ENCODE peak calls at places on chromosome 16, in eight cellular contexts. H is PC-9, D is endothelial cell of umbilical vein, E is psoas muscle, K is AG10803, Q is ascending aorta, T is choroid plexus epithelial cell, F is left ventricle myocardium inferior. R is an unnamed sample.

GRCh38 chr16:19879241-19879792 is 5.3 kb downstream of the GPRC5B start:
- DNase-seq in H (no peak), D (no peak), E (peak; percentile 67), K (no peak), Q (no peak), T (peak; percentile 50), F (peak; percentile 29), R (no peak)

GRCh38 chr16:75086281-75086680 is 30.3 kb downstream of the LDHD start:
- DNase-seq in H (no peak), D (peak; percentile 33), E (no peak), K (peak; percentile 38), Q (no peak), T (no peak), F (no peak), R (peak; percentile 39)

GRCh38 chr16:10741844-10742243 is 1.8 kb upstream of the NUBP1 start:
- DNase-seq in H (no peak), D (no peak), E (no peak), K (peak; percentile 31), Q (no peak), T (no peak), F (peak; percentile 76), R (peak; percentile 43)

GRCh38 chr16:58733248-58733670 is 857 bp downstream of the GOT2 start:
- DNase-seq in H (no peak), D (no peak), E (peak; percentile 54), K (peak; percentile 26), Q (no peak), T (peak; percentile 16), F (no peak), R (peak; percentile 26)

GRCh38 chr16:53022374-53022773 is 30.3 kb downstream of the CHD9NB start:
- DNase-seq in H (no peak), D (peak; percentile 53), E (no peak), K (peak; percentile 49), Q (no peak), T (peak; percentile 68), F (no peak), R (peak; percentile 44)

GRCh38 chr16:88534731-88535141 is 35.5 kb upstream of the ZC3H18 start:
- DNase-seq in H (no peak), D (no peak), E (peak; percentile 83), K (peak; percentile 52), Q (no peak), T (peak; percentile 67), F (peak; percentile 57), R (peak; percentile 42)

GRCh38 chr16:848510-849253 is 48.1 kb upstream of the GNG13 start:
- DNase-seq in H (no peak), D (no peak), E (peak; percentile 24), K (no peak), Q (no peak), T (no peak), F (no peak), R (no peak)

GRCh38 chr16:4373909-4374742 is 2.5 kb downstream of the VASN start:
- DNase-seq in H (peak; percentile 59), D (no peak), E (peak; percentile 85), K (peak; percentile 99), Q (no peak), T (peak; percentile 97), F (peak; percentile 68), R (peak; percentile 97)

GRCh38 chr16:58854392-58854791 is 120.3 kb upstream of the GOT2 start:
- DNase-seq in H (no peak), D (no peak), E (no peak), K (no peak), Q (no peak), T (no peak), F (no peak), R (no peak)

GRCh38 chr16:69741951-69742904 is 12.5 kb downstream of the NOB1 start:
- DNase-seq in H (peak; percentile 60), D (peak; percentile 73), E (peak; percentile 86), K (no peak), Q (no peak), T (peak; percentile 83), F (peak; percentile 83), R (peak; percentile 65)

GRCh38 chr16:59733321-59733720 is 999.2 kb upstream of the GOT2 start:
- DNase-seq in H (no peak), D (no peak), E (no peak), K (no peak), Q (no peak), T (no peak), F (no peak), R (no peak)

GRCh38 chr16:83887564-83887963 is 11.4 kb upstream of the MLYCD start:
- DNase-seq in H (no peak), D (no peak), E (no peak), K (peak; percentile 16), Q (no peak), T (no peak), F (no peak), R (no peak)

GRCh38 chr16:67393790-67394270 is 532 bp upstream of the TPPP3 start:
- DNase-seq in H (no peak), D (no peak), E (peak; percentile 53), K (no peak), Q (no peak), T (no peak), F (no peak), R (no peak)

GRCh38 chr16:77744136-77744535 is 21.8 kb downstream of the NUDT7 start:
- DNase-seq in H (no peak), D (no peak), E (no peak), K (no peak), Q (no peak), T (no peak), F (no peak), R (peak; percentile 79)

GRCh38 chr16:31083081-31083480 is 5.7 kb downstream of the PRSS53 start:
- DNase-seq in H (no peak), D (no peak), E (no peak), K (no peak), Q (no peak), T (no peak), F (no peak), R (no peak)

GRCh38 chr16:71439531-71439930 is 2.3 kb downstream of the TLE7 start:
- DNase-seq in H (no peak), D (no peak), E (no peak), K (peak; percentile 78), Q (no peak), T (no peak), F (no peak), R (peak; percentile 10)

GRCh38 chr16:89413811-89414585 is 76.4 kb downstream of the ANKRD11 start:
- DNase-seq in H (no peak), D (no peak), E (peak; percentile 79), K (no peak), Q (no peak), T (no peak), F (peak; percentile 47), R (no peak)

GRCh38 chr16:84312783-84313382 is 18.2 kb downstream of the WFDC1 start:
- DNase-seq in H (no peak), D (no peak), E (no peak), K (no peak), Q (no peak), T (no peak), F (no peak), R (no peak)

GRCh38 chr16:84082110-84082509 is 34.6 kb downstream of the MBTPS1 start:
- DNase-seq in H (no peak), D (no peak), E (no peak), K (no peak), Q (no peak), T (no peak), F (no peak), R (no peak)

GRCh38 chr16:83830091-83830768 is 22.5 kb downstream of the HSBP1 start:
- DNase-seq in H (no peak), D (no peak), E (no peak), K (no peak), Q (no peak), T (no peak), F (no peak), R (no peak)

GRCh38 chr16:85759631-85760419 is 8.9 kb upstream of the C16orf74 start:
- DNase-seq in H (no peak), D (no peak), E (peak; percentile 78), K (no peak), Q (no peak), T (no peak), F (no peak), R (no peak)
- TF ChIP-seq CTCF in H (peak; percentile 74), D (peak; percentile 54), E (peak; percentile 55), K (peak; percentile 19), Q (no peak), T (peak; percentile 54), F (peak; percentile 44), R (peak; percentile 39)

GRCh38 chr16:81601601-81602251 is 157.1 kb downstream of the CMIP start:
- DNase-seq in H (no peak), D (peak; percentile 52), E (no peak), K (no peak), Q (no peak), T (no peak), F (no peak), R (no peak)
- H3K4me3 ChIP-seq in H (no peak overlapping the region), D (no peak overlapping the region), E (no peak overlapping the region), K (no peak overlapping the region), Q (no peak overlapping the region), T (no peak overlapping the region), F (no peak overlapping the region), R (no peak overlapping the region)

GRCh38 chr16:2267913-2268666 is at the start of gene RNPS1:
- DNase-seq in H (peak; percentile 83), D (peak; percentile 96), E (peak; percentile 99), K (peak; percentile 92), Q (peak; percentile 77), T (peak; percentile 95), F (peak; percentile 98), R (peak; percentile 97)
- TF ChIP-seq CTCF in H (no peak), D (no peak), E (no peak), K (no peak), Q (no peak), T (no peak), F (no peak), R (no peak)

GRCh38 chr16:2162676-2163118 is 7.1 kb downstream of the TRAF7 start:
- DNase-seq in H (peak; percentile 54), D (no peak), E (no peak), K (no peak), Q (no peak), T (no peak), F (no peak), R (no peak)

GRCh38 chr16:2163211-2163881 is 7.8 kb downstream of the TRAF7 start:
- DNase-seq in H (peak; percentile 90), D (no peak), E (no peak), K (no peak), Q (no peak), T (no peak), F (no peak), R (no peak)

GRCh38 chr16:2161911-2162310 is 6.3 kb downstream of the TRAF7 start:
- DNase-seq in H (no peak), D (no peak), E (no peak), K (no peak), Q (no peak), T (no peak), F (no peak), R (no peak)

GRCh38 chr16:2159052-2159838 is 3.7 kb downstream of the TRAF7 start:
- DNase-seq in H (no peak), D (peak; percentile 80), E (peak; percentile 75), K (peak; percentile 65), Q (no peak), T (peak; percentile 54), F (no peak), R (peak; percentile 90)

DNA sequence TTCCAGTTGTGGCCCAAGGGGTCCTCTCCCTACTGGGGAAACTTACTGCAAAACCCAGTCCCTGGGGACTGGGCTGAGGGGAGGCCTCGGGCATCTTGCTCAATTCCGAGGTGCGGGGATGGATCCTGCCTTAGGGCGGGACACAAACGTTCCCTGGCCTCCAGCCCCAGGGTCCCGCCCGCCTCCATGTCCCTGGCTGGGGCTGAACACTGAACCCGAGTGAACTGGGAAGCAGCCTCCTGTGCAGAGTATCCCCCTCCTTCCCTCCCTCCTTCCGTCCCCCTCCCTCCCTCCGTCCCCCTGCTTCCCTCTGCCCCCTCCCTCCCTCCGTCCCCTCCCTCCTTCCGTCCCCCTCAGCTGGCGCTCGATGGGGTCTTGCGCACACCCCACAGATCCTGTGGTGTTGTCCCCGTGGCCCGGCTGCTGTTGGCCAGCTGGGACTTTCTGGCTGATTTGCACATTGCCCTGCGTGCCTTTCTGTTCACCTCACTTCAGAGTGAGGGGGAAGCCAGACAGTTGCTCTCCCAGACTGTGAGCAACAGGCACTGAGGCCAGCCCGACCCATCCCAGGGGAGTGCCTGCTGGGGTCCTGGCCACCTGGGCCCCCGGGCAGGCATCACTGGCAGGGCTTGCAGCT is 5.5 kb downstream of the TRAF7 start:
- DNase-seq in H (no peak), D (no peak), E (peak; percentile 89), K (peak; percentile 87), Q (no peak), T (peak; percentile 57), F (peak; percentile 58), R (peak; percentile 76)
- H3K4me3 ChIP-seq in H (no peak overlapping the region), D (no peak overlapping the region), E (no peak overlapping the region), K (peak overlapping the region; percentile 29), Q (no peak overlapping the region), T (no peak overlapping the region), F (peak overlapping the region; percentile 11), R (peak overlapping the region; percentile 18)

R was measured in fibroblast of villous mesenchyme.